ENCODE peak calls at places on chromosomes 13 and 19, in eight cellular contexts. One of them, this sample, is unnamed.

GRCh38 chr19:15128162-15128770 is 21.1 kb downstream of the SYDE1 start:
- DNase-seq in NCI-H187: no peak
- DNase-seq in T-helper 2 cell: no peak
- DNase-seq in RCC 7860: no peak
- DNase-seq in cardiac fibroblast: peak; percentile 47
- DNase-seq in thoracic aorta: no peak
- DNase-seq in AG10803: no peak
- DNase-seq in H54: no peak
- DNase-seq in this sample: no peak

GRCh38 chr13:94702181-94703041 is 9.9 kb downstream of the SOX21 start:
- DNase-seq in NCI-H187: no peak
- DNase-seq in T-helper 2 cell: no peak
- DNase-seq in RCC 7860: no peak
- DNase-seq in cardiac fibroblast: no peak
- DNase-seq in thoracic aorta: no peak
- DNase-seq in AG10803: no peak
- DNase-seq in H54: no peak
- DNase-seq in this sample: no peak

GRCh38 chr13:48542581-48543341 is 9.9 kb upstream of the RCBTB2 start:
- DNase-seq in NCI-H187: peak; percentile 25
- DNase-seq in T-helper 2 cell: no peak
- DNase-seq in RCC 7860: no peak
- DNase-seq in cardiac fibroblast: peak; percentile 21
- DNase-seq in thoracic aorta: no peak
- DNase-seq in AG10803: peak; percentile 20
- DNase-seq in H54: no peak
- DNase-seq in this sample: no peak

GRCh38 chr19:10468133-10468532 is 35.0 kb downstream of the KEAP1 start:
- DNase-seq in NCI-H187: no peak
- DNase-seq in T-helper 2 cell: no peak
- DNase-seq in RCC 7860: no peak
- DNase-seq in cardiac fibroblast: no peak
- DNase-seq in thoracic aorta: no peak
- DNase-seq in AG10803: no peak
- DNase-seq in H54: no peak
- DNase-seq in this sample: no peak

GRCh38 chr19:55319786-55320185 is 5.4 kb downstream of the TMEM150B start:
- DNase-seq in NCI-H187: no peak
- DNase-seq in T-helper 2 cell: no peak
- DNase-seq in RCC 7860: no peak
- DNase-seq in cardiac fibroblast: peak; percentile 32
- DNase-seq in thoracic aorta: no peak
- DNase-seq in AG10803: peak; percentile 27
- DNase-seq in H54: peak; percentile 66
- DNase-seq in this sample: no peak

GRCh38 chr19:35177377-35178274 is 23.1 kb downstream of the FXYD5 start:
- DNase-seq in NCI-H187: no peak
- DNase-seq in T-helper 2 cell: no peak
- DNase-seq in RCC 7860: no peak
- DNase-seq in cardiac fibroblast: no peak
- DNase-seq in thoracic aorta: no peak
- DNase-seq in AG10803: no peak
- DNase-seq in H54: no peak
- DNase-seq in this sample: no peak

GRCh38 chr13:98427331-98427995 is 149.4 kb downstream of the STK24 start:
- DNase-seq in NCI-H187: no peak
- DNase-seq in T-helper 2 cell: no peak
- DNase-seq in RCC 7860: no peak
- DNase-seq in cardiac fibroblast: no peak
- DNase-seq in thoracic aorta: no peak
- DNase-seq in AG10803: no peak
- DNase-seq in H54: no peak
- DNase-seq in this sample: no peak

GRCh38 chr13:82698383-82698782 is 1183.9 kb downstream of the SLITRK1 start:
- DNase-seq in NCI-H187: no peak
- DNase-seq in T-helper 2 cell: no peak
- DNase-seq in RCC 7860: no peak
- DNase-seq in cardiac fibroblast: no peak
- DNase-seq in thoracic aorta: no peak
- DNase-seq in AG10803: no peak
- DNase-seq in H54: no peak
- DNase-seq in this sample: no peak

GRCh38 chr13:43544011-43544410 is 242.8 kb downstream of the ENOX1 start:
- DNase-seq in NCI-H187: no peak
- DNase-seq in T-helper 2 cell: no peak
- DNase-seq in RCC 7860: no peak
- DNase-seq in cardiac fibroblast: peak; percentile 66
- DNase-seq in thoracic aorta: no peak
- DNase-seq in AG10803: no peak
- DNase-seq in H54: no peak
- DNase-seq in this sample: no peak

GRCh38 chr13:73000027-73000674 is 58.7 kb upstream of the KLF5 start:
- DNase-seq in NCI-H187: no peak
- DNase-seq in T-helper 2 cell: no peak
- DNase-seq in RCC 7860: no peak
- DNase-seq in cardiac fibroblast: peak; percentile 47
- DNase-seq in thoracic aorta: no peak
- DNase-seq in AG10803: peak; percentile 8
- DNase-seq in H54: no peak
- DNase-seq in this sample: no peak

GRCh38 chr13:109989155-109989554 is 202.8 kb upstream of the IRS2 start:
- DNase-seq in NCI-H187: no peak
- DNase-seq in T-helper 2 cell: no peak
- DNase-seq in RCC 7860: peak; percentile 41
- DNase-seq in cardiac fibroblast: peak; percentile 60
- DNase-seq in thoracic aorta: no peak
- DNase-seq in AG10803: peak; percentile 38
- DNase-seq in H54: peak; percentile 62
- DNase-seq in this sample: no peak

GRCh38 chr19:54168174-54168917 is 4.6 kb downstream of the TMC4 start:
- DNase-seq in NCI-H187: peak; percentile 66
- DNase-seq in T-helper 2 cell: peak; percentile 89
- DNase-seq in RCC 7860: peak; percentile 56
- DNase-seq in cardiac fibroblast: peak; percentile 90
- DNase-seq in thoracic aorta: peak; percentile 62
- DNase-seq in AG10803: peak; percentile 76
- DNase-seq in H54: peak; percentile 99
- DNase-seq in this sample: no peak

GRCh38 chr13:29937836-29938235 is 87.4 kb upstream of the UBL3 start:
- DNase-seq in NCI-H187: peak; percentile 16
- DNase-seq in T-helper 2 cell: no peak
- DNase-seq in RCC 7860: no peak
- DNase-seq in cardiac fibroblast: no peak
- DNase-seq in thoracic aorta: no peak
- DNase-seq in AG10803: no peak
- DNase-seq in H54: no peak
- DNase-seq in this sample: no peak

GRCh38 chr13:33775339-33776108 is 42.4 kb upstream of the RFC3 start:
- DNase-seq in NCI-H187: peak; percentile 19
- DNase-seq in T-helper 2 cell: no peak
- DNase-seq in RCC 7860: no peak
- DNase-seq in cardiac fibroblast: no peak
- DNase-seq in thoracic aorta: no peak
- DNase-seq in AG10803: no peak
- DNase-seq in H54: no peak
- DNase-seq in this sample: no peak

GRCh38 chr13:31020996-31021395 is 88.5 kb downstream of the TEX26 start:
- DNase-seq in NCI-H187: no peak
- DNase-seq in T-helper 2 cell: no peak
- DNase-seq in RCC 7860: no peak
- DNase-seq in cardiac fibroblast: no peak
- DNase-seq in thoracic aorta: no peak
- DNase-seq in AG10803: peak; percentile 8
- DNase-seq in H54: no peak
- DNase-seq in this sample: no peak

GRCh38 chr13:33150146-33150545 is 133.9 kb downstream of the KL start:
- DNase-seq in NCI-H187: no peak
- DNase-seq in T-helper 2 cell: no peak
- DNase-seq in RCC 7860: no peak
- DNase-seq in cardiac fibroblast: peak; percentile 76
- DNase-seq in thoracic aorta: no peak
- DNase-seq in AG10803: no peak
- DNase-seq in H54: no peak
- DNase-seq in this sample: no peak